ENCODE peak calls at places on chromosomes 12 and 14, in six cellular contexts. X, Z, H, F, W and M are unnamed samples.

GRCh38 chr12:49888461-49889151 is 15.1 kb downstream of the FAIM2 start:
- DNase-seq in W (no peak), Z (no peak), H (no peak), X (no peak), F (no peak), M (no peak)

GRCh38 chr12:182381-182883 is 31.5 kb downstream of the SLC6A12 start:
- DNase-seq in H (peak), X (peak), F (peak), W (no peak), Z (no peak), M (no peak)

GRCh38 chr14:102917469-102918211 is 4.8 kb upstream of the AMN start:
- DNase-seq in H (peak), Z (peak), F (peak), X (no peak), W (no peak), M (peak)

GRCh38 chr14:99143793-99144192 is 128.2 kb downstream of the BCL11B start:
- DNase-seq in F (no peak), Z (no peak), H (no peak), W (no peak), X (no peak), M (no peak)

GRCh38 chr14:45716506-45716905 is 463.5 kb upstream of the MIS18BP1 start:
- DNase-seq in X (no peak), Z (no peak), F (no peak), H (no peak), W (no peak), M (no peak)

GRCh38 chr14:59055439-59056045 is 132.9 kb upstream of the DAAM1 start:
- DNase-seq in H (peak), F (peak), Z (peak), X (peak), W (no peak), M (no peak)

GRCh38 chr12:49582201-49582600 is 14.3 kb upstream of the MCRS1 start:
- DNase-seq in F (no peak), X (no peak), Z (no peak), H (no peak), W (no peak), M (no peak)

GRCh38 chr12:3035815-3036702 is 41.1 kb upstream of the TSPAN9 start:
- DNase-seq in F (peak), X (no peak), Z (no peak), W (no peak), H (no peak), M (no peak)

GRCh38 chr12:1171657-1172056 is 180.6 kb downstream of the ERC1 start:
- DNase-seq in W (no peak), H (peak), F (no peak), X (peak), Z (no peak), M (no peak)

GRCh38 chr14:65846469-65846868 is 433.9 kb downstream of the FUT8 start:
- DNase-seq in H (no peak), W (no peak), X (no peak), Z (no peak), F (no peak), M (no peak)

GRCh38 chr12:89098390-89099102 is 253.8 kb downstream of the DUSP6 start:
- DNase-seq in W (no peak), X (no peak), H (peak), Z (no peak), F (no peak), M (no peak)

GRCh38 chr12:66405395-66405794 is 103.1 kb downstream of the HELB start:
- DNase-seq in W (no peak), H (peak), F (peak), X (no peak), Z (no peak), M (no peak)

GRCh38 chr12:69348162-69348938 is at the start of gene LYZ:
- DNase-seq in F (no peak), H (no peak), X (peak), W (no peak), Z (no peak), M (no peak)

GRCh38 chr14:21203470-21204166 is 47.8 kb upstream of the OR5AU1 start:
- DNase-seq in X (no peak), Z (no peak), F (no peak), H (no peak), W (no peak), M (no peak)

GRCh38 chr12:47087088-47087688 is 7.4 kb upstream of the AMIGO2 start:
- DNase-seq in Z (no peak), F (peak), H (peak), W (no peak), X (no peak), M (no peak)

GRCh38 chr12:103901518-103902173 is 28.6 kb upstream of the HSP90B1 start:
- DNase-seq in W (no peak), F (no peak), Z (no peak), X (no peak), H (no peak), M (no peak)

GRCh38 chr12:2352203-2352602 is 299.4 kb downstream of the CACNA1C start:
- DNase-seq in Z (no peak), H (no peak), F (no peak), X (no peak), W (no peak), M (no peak)

GRCh38 chr12:69904761-69905160 is 79.7 kb downstream of the MYRFL start:
- DNase-seq in F (peak), W (no peak), H (peak), X (no peak), Z (no peak), M (no peak)

GRCh38 chr14:20631821-20632389 is 9.6 kb downstream of the OR6S1 start:
- DNase-seq in W (no peak), H (peak), F (peak), Z (no peak), X (peak), M (peak)

GRCh38 chr14:80584638-80585505 is 356.7 kb downstream of the CEP128 start:
- DNase-seq in F (no peak), X (peak), Z (no peak), W (no peak), H (peak), M (no peak)

GRCh38 chr12:17062296-17063061 is 456.5 kb upstream of the LMO3 start:
- DNase-seq in Z (no peak), X (peak), H (no peak), W (no peak), F (no peak), M (no peak)

GRCh38 chr12:96420255-96420930 is 20.2 kb upstream of the CDK17 start:
- DNase-seq in H (no peak), Z (no peak), F (peak), W (no peak), X (no peak), M (no peak)